ENCODE peak calls at places on chromosomes 16 and 17, in seven cellular contexts. A is breast epithelium, U is GM12878, Q is esophagus squamous epithelium, M is heart left ventricle, S is IMR-90, Y is Peyer's patch. Z is an unnamed sample.
A peak's percentile ranks its signal among the peaks of the same experiment; 100 is the strongest.

GRCh38 chr16:14314116-14314515 is 243.0 kb downstream of the MRTFB start:
- DNase-seq in A (no peak), U (no peak), Q (no peak), M (no peak), S (no peak), Y (no peak), Z (no peak)

GRCh38 chr17:56909742-56910508 is 3.9 kb downstream of the TRIM25 start:
- DNase-seq in A (no peak), U (no peak), Q (no peak), M (no peak), S (no peak), Y (peak; percentile 59), Z (peak; percentile 77)

GRCh38 chr16:57115504-57116182 is 23.3 kb downstream of the CPNE2 start:
- DNase-seq in A (no peak), U (no peak), Q (no peak), M (peak; percentile 76), S (peak; percentile 28), Y (no peak), Z (peak; percentile 81)

GRCh38 chr17:45381001-45381400 is 51.7 kb downstream of the ARHGAP27 start:
- DNase-seq in A (no peak), U (no peak), Q (no peak), M (no peak), S (no peak), Y (peak; percentile 47), Z (no peak)

GRCh38 chr16:50335198-50335958 is 33.4 kb downstream of the BRD7 start:
- DNase-seq in A (no peak), U (no peak), Q (no peak), M (no peak), S (peak; percentile 33), Y (no peak), Z (no peak)

GRCh38 chr17:74051348-74051747 is 152.1 kb upstream of the RPL38 start:
- DNase-seq in A (no peak), U (no peak), Q (no peak), M (no peak), S (no peak), Y (no peak), Z (no peak)

GRCh38 chr16:50587543-50587942 is 39.3 kb downstream of the NKD1 start:
- DNase-seq in A (no peak), U (no peak), Q (no peak), M (no peak), S (no peak), Y (no peak), Z (no peak)

GRCh38 chr16:69567031-69567680 is 1.4 kb downstream of the NFAT5 start:
- DNase-seq in A (no peak), U (no peak), Q (no peak), M (no peak), S (peak; percentile 33), Y (no peak), Z (peak; percentile 31)

GRCh38 chr16:8551388-8552332 is 38.7 kb downstream of the TMEM114 start:
- DNase-seq in A (no peak), U (no peak), Q (no peak), M (no peak), S (no peak), Y (no peak), Z (no peak)

GRCh38 chr17:66638707-66639479 is 196.0 kb upstream of the CACNG5 start:
- DNase-seq in A (no peak), U (no peak), Q (no peak), M (no peak), S (no peak), Y (no peak), Z (no peak)

DNA sequence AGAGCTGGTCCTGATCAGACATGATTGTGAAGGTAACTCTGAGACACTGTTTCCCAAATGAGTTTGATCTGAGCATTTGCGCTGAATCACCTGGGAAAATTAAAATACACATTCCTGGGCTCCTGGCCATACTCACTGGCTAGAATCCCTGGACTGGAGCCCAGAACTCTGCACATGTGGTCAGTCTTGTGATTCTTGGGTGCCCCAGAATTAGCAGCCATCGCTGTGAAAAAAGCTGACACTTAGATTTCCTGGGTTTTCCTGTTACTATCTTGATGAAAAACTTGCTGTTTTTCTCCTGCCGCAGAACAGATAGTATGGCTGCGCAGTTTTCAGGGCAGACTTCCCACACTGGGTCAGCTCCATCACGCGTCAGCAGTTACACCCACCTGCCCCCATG is 24.6 kb downstream of the NECAB2 start:
- DNase-seq in A (no peak), U (no peak), Q (no peak), M (peak; percentile 58), S (peak; percentile 71), Y (no peak), Z (peak; percentile 42)
- TF ChIP-seq POLR2A in A (no peak), U (no peak), Q (no peak), M (no peak), S (no peak), Y (no peak), Z (no peak)

GRCh38 chr17:48722201-48722907 is at the start of gene PRAC1:
- DNase-seq in A (no peak), U (no peak), Q (no peak), M (no peak), S (no peak), Y (no peak), Z (no peak)
- H3K4me3 ChIP-seq in A (no peak within 1 kb of the TSS), U (no peak within 1 kb of the TSS), Q (peak within 1 kb of the TSS; percentile 40), M (no peak within 1 kb of the TSS), S (no peak within 1 kb of the TSS), Y (peak within 1 kb of the TSS; percentile 36), Z (no peak within 1 kb of the TSS)

GRCh38 chr16:24728011-24728410 is 1.4 kb upstream of the TNRC6A start:
- DNase-seq in A (no peak), U (no peak), Q (no peak), M (no peak), S (no peak), Y (no peak), Z (no peak)

GRCh38 chr16:24729243-24729966 is at the start of gene TNRC6A:
- DNase-seq in A (peak; percentile 86), U (peak; percentile 36), Q (peak; percentile 24), M (peak; percentile 91), S (peak; percentile 86), Y (peak; percentile 92), Z (peak; percentile 90)

GRCh38 chr16:24730914-24731313 is 1.5 kb downstream of the TNRC6A start:
- DNase-seq in A (no peak), U (no peak), Q (no peak), M (no peak), S (no peak), Y (no peak), Z (no peak)

GRCh38 chr16:24729967-24730815 is 740 bp downstream of the TNRC6A start:
- DNase-seq in A (no peak), U (no peak), Q (no peak), M (peak; percentile 52), S (peak; percentile 18), Y (peak; percentile 70), Z (peak; percentile 83)

DNA sequence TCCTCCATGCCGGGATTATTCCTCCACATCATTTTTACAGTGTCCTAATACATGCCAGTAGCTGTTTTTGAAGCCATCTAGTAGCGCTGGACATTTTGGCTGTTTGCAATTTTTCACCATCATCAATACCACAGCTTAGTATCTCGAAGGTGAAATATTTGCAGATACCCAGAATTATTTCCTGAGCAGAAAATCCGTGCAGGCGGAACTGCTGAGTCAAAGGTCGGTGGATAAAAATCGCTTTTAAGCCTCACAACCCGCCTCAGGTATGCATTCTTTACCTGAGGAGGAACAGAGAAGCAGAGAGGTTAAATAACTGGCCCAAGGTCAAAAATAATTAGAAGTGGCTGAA is 584 bp upstream of the TNRC6A start:
- DNase-seq in A (no peak), U (no peak), Q (no peak), M (no peak), S (no peak), Y (no peak), Z (no peak)
- TF ChIP-seq POLR2A in A (no peak), U (no peak), Q (no peak), M (no peak), S (no peak), Y (no peak), Z (no peak)

GRCh38 chr16:31010943-31011342 is 505 bp upstream of the STX1B start:
- DNase-seq in A (no peak), U (no peak), Q (no peak), M (no peak), S (no peak), Y (no peak), Z (no peak)
- H3K4me3 ChIP-seq in A (peak overlapping the region; percentile 70), U (no peak overlapping the region), Q (peak overlapping the region; percentile 44), M (no peak overlapping the region), S (peak overlapping the region; percentile 62), Y (peak overlapping the region; percentile 28), Z (peak overlapping the region; percentile 51)

DNA sequence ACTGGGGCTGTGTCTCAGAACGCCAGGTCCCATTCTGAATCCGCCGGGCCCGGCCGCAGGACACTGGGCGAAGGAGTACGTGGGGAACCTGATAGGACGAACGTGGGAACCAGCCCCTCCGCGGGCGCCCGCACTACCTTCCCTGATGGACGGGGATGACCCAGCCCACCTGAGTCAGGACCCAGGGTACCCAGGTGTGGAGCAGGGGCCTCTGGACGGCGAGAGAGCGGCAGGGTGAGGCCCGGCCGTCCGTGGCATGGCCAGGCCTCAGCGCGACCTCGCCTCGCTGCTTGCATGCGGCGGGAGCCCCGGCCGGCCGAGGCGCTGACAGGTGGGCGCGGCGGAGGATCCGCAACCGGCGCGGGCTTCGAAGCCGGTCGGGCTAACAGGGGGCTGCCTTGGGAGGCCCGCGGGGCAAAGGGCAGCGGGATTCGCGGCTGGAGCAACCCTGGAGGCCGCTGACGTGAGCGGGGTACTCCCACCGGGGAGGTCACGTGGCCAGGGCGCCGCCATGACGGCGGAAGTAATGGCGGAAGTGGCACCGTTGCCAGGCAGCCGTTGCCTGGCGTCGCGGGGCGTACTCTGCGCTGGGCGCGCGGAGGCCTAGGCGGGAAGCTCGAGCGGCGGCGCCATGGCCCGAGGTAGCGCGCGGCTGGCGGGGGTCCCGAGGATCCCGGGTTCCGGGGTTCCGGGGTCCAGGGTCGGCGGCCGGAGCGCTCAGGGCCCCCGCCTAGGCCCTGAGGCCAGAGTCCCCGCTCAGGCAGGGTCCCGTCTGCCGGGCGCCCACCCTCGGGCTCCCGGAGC is at the start of gene WDR90:
- DNase-seq in A (peak; percentile 91), U (peak; percentile 61), Q (peak; percentile 35), M (peak; percentile 94), S (peak; percentile 86), Y (peak; percentile 97), Z (peak; percentile 95)
- TF ChIP-seq POLR2A in A (peak; percentile 34), U (peak; percentile 84), Q (no peak), M (no peak), S (peak; percentile 52), Y (peak; percentile 83), Z (no peak)